ENCODE peak calls at places on chromosomes 16 and 17, in seven cellular contexts. Y is effector memory CD8-positive, alpha-beta T cell; R is activated T-cell treated with anti-CD3 and anti-CD28 coated beads, Interleukin-2, amount 50 U/mL, for 4 hours; X is psoas muscle; E is left ventricle myocardium superior; G is foreskin keratinocyte; W is HepG2. F is an unnamed sample.

GRCh38 chr16:8878523-8878911 is 3.6 kb upstream of the LITAFD start:
- ATAC-seq in Y (no peak), R (no peak), X (no peak), E (no peak), G (peak), W (no peak), F (peak)

GRCh38 chr17:51794466-51794865 is 364.0 kb downstream of the CA10 start:
- ATAC-seq in Y (no peak), R (no peak), X (no peak), E (no peak), G (no peak), W (no peak), F (no peak)

GRCh38 chr17:82049521-82049971 is 2.1 kb downstream of the RFNG start:
- ATAC-seq in Y (no peak), R (no peak), X (no peak), E (no peak), G (no peak), W (no peak), F (no peak)

GRCh38 chr17:37025241-37025640 is 76.5 kb downstream of the AATF start:
- ATAC-seq in Y (no peak), R (no peak), X (no peak), E (no peak), G (no peak), W (no peak), F (no peak)

GRCh38 chr17:43936434-43936833 is 5.8 kb downstream of the PPY start:
- ATAC-seq in Y (no peak), R (no peak), X (no peak), E (no peak), G (peak), W (no peak), F (no peak)

GRCh38 chr17:19470529-19471261 is 59.7 kb downstream of the RNF112 start:
- ATAC-seq in Y (no peak), R (no peak), X (peak), E (peak), G (no peak), W (no peak), F (no peak)

GRCh38 chr16:48165961-48166578 is 10.3 kb upstream of the ABCC12 start:
- ATAC-seq in Y (no peak), R (no peak), X (no peak), E (no peak), G (no peak), W (peak), F (no peak)

GRCh38 chr16:10728488-10728887 is 15.2 kb upstream of the NUBP1 start:
- ATAC-seq in Y (no peak), R (no peak), X (no peak), E (no peak), G (no peak), W (peak), F (no peak)

GRCh38 chr17:6554871-6555330 is 1.5 kb downstream of the PITPNM3 start:
- ATAC-seq in Y (no peak), R (no peak), X (no peak), E (no peak), G (no peak), W (no peak), F (peak)

GRCh38 chr17:18235743-18236256 is 10.4 kb downstream of the LLGL1 start:
- ATAC-seq in Y (no peak), R (peak), X (peak), E (no peak), G (peak), W (no peak), F (peak)

F was measured in SK-N-SH treated with all-trans-retinoic acid at 6 μM for 48 hours.